ENCODE peak calls at places on chromosomes 13 and 19, in seven cellular contexts. U, Q, K, I, H, D and Y are unnamed samples. For H3K9me3, the result is how much of the 10 kb centered on the place peaks cover.

GRCh38 chr19:34173145-34173956 is 1.0 kb downstream of the LSM14A start:
- DNase-seq in U (peak), Q (peak), K (peak), I (peak), H (peak), D (peak), Y (peak)

GRCh38 chr13:45833663-45834062 is 17.9 kb downstream of the SIAH3 start:
- DNase-seq in U (peak), Q (peak), K (no peak), I (peak), H (peak), D (no peak), Y (no peak)

GRCh38 chr13:109919715-109920375 is 133.5 kb upstream of the IRS2 start:
- DNase-seq in U (no peak), Q (peak), K (no peak), I (peak), H (peak), D (no peak), Y (no peak)

GRCh38 chr19:33450689-33451088 is 70.9 kb downstream of the PEPD start:
- DNase-seq in U (no peak), Q (no peak), K (no peak), I (no peak), H (no peak), D (no peak), Y (no peak)

GRCh38 chr13:23558675-23559536 is 11.3 kb upstream of the TNFRSF19 start:
- DNase-seq in U (peak), Q (peak), K (no peak), I (peak), H (peak), D (no peak), Y (no peak)

GRCh38 chr19:10112895-10113591 is 1.6 kb downstream of the P2RY11 start:
- DNase-seq in U (no peak), Q (peak), K (peak), I (no peak), H (peak), D (peak), Y (peak)

GRCh38 chr13:106161186-106161585 is 374.3 kb downstream of the EFNB2 start:
- DNase-seq in U (no peak), Q (no peak), K (no peak), I (no peak), H (no peak), D (no peak), Y (no peak)

GRCh38 chr13:112213467-112214245 is 146.7 kb downstream of the SOX1 start:
- DNase-seq in U (no peak), Q (peak), K (no peak), I (no peak), H (no peak), D (no peak), Y (no peak)

GRCh38 chr13:43284162-43284561 is 260.8 kb downstream of the DNAJC15 start:
- DNase-seq in U (peak), Q (peak), K (no peak), I (peak), H (peak), D (no peak), Y (no peak)

GRCh38 chr19:5892772-5893275 is 10.8 kb downstream of the NDUFA11 start:
- DNase-seq in U (no peak), Q (no peak), K (no peak), I (no peak), H (no peak), D (no peak), Y (no peak)

GRCh38 chr19:55000761-55001160 is 34.6 kb downstream of the NLRP2 start:
- DNase-seq in U (peak), Q (no peak), K (no peak), I (no peak), H (no peak), D (no peak), Y (no peak)

GRCh38 chr19:4878491-4878968 is 11.1 kb upstream of the PLIN3 start:
- DNase-seq in U (no peak), Q (no peak), K (peak), I (no peak), H (no peak), D (no peak), Y (no peak)

GRCh38 chr19:7850975-7851622 is 21.1 kb downstream of the EVI5L start:
- DNase-seq in U (no peak), Q (no peak), K (no peak), I (no peak), H (no peak), D (no peak), Y (no peak)

GRCh38 chr13:48311223-48311622 is 7.7 kb downstream of the RB1 start:
- DNase-seq in U (no peak), Q (no peak), K (no peak), I (no peak), H (no peak), D (no peak), Y (no peak)

GRCh38 chr13:99053636-99054233 is 75.9 kb upstream of the DOCK9 start:
- DNase-seq in U (no peak), Q (no peak), K (peak), I (no peak), H (no peak), D (no peak), Y (no peak)

GRCh38 chr13:80133631-80134083 is 207.3 kb downstream of the SPRY2 start:
- DNase-seq in U (no peak), Q (no peak), K (no peak), I (no peak), H (no peak), D (no peak), Y (no peak)

GRCh38 chr13:108342369-108343289 is 73.1 kb downstream of the TNFSF13B start:
- DNase-seq in U (peak), Q (peak), K (peak), I (peak), H (peak), D (peak), Y (no peak)

GRCh38 chr13:110912651-110913051 is 2.2 kb downstream of the ANKRD10 start:
- DNase-seq in U (no peak), Q (peak), K (peak), I (peak), H (peak), D (no peak), Y (peak)

GRCh38 chr19:1122021-1122971 is 18.5 kb downstream of the GPX4 start:
- DNase-seq in U (no peak), Q (no peak), K (no peak), I (no peak), H (no peak), D (no peak), Y (no peak)

GRCh38 chr19:49929121-49929610 is at the start of the genes ATF5 and NUP62:
- DNase-seq in U (peak), Q (peak), K (peak), I (peak), H (peak), D (peak), Y (peak)

GRCh38 chr13:22201395-22201794 is 530.5 kb downstream of the FGF9 start:
- DNase-seq in U (no peak), Q (no peak), K (no peak), I (no peak), H (no peak), D (no peak), Y (no peak)

GRCh38 chr13:39510296-39510695 is 92.7 kb downstream of the LHFPL6 start:
- DNase-seq in U (peak), Q (no peak), K (no peak), I (no peak), H (no peak), D (no peak), Y (no peak)

GRCh38 chr19:38234615-38235014 is 10.6 kb upstream of the DPF1 start:
- DNase-seq in U (no peak), Q (peak), K (no peak), I (no peak), H (no peak), D (no peak), Y (no peak)

GRCh38 chr13:99442273-99442895 is 58.9 kb upstream of the TM9SF2 start:
- DNase-seq in U (peak), Q (peak), K (peak), I (no peak), H (peak), D (peak), Y (peak)

GRCh38 chr13:97224544-97225324 is 2.6 kb downstream of the MBNL2 start:
- DNase-seq in U (peak), Q (peak), K (no peak), I (peak), H (peak), D (no peak), Y (no peak)

GRCh38 chr19:3975144-3975543 is 4.2 kb upstream of the DAPK3 start:
- DNase-seq in U (no peak), Q (no peak), K (no peak), I (no peak), H (no peak), D (no peak), Y (peak)

GRCh38 chr19:45472557-45473365 is 5.0 kb downstream of the FOSB start:
- DNase-seq in U (no peak), Q (no peak), K (peak), I (no peak), H (peak), D (no peak), Y (peak)

GRCh38 chr13:81493144-81493543 is 1152.2 kb upstream of the SPRY2 start:
- DNase-seq in U (no peak), Q (no peak), K (no peak), I (no peak), H (no peak), D (no peak), Y (no peak)

GRCh38 chr13:49435992-49436391 is 7.9 kb downstream of the CAB39L start:
- DNase-seq in U (no peak), Q (no peak), K (no peak), I (peak), H (peak), D (no peak), Y (no peak)

GRCh38 chr19:7862413-7862951 is 11.7 kb downstream of the PRR36 start:
- DNase-seq in U (no peak), Q (no peak), K (peak), I (no peak), H (peak), D (peak), Y (peak)

GRCh38 chr19:45471116-45471865 is 3.5 kb downstream of the FOSB start:
- DNase-seq in U (no peak), Q (no peak), K (no peak), I (no peak), H (peak), D (no peak), Y (no peak)

GRCh38 chr13:31209172-31209818 is 9.5 kb downstream of the B3GLCT start:
- DNase-seq in U (no peak), Q (no peak), K (peak), I (peak), H (no peak), D (no peak), Y (peak)

DNA sequence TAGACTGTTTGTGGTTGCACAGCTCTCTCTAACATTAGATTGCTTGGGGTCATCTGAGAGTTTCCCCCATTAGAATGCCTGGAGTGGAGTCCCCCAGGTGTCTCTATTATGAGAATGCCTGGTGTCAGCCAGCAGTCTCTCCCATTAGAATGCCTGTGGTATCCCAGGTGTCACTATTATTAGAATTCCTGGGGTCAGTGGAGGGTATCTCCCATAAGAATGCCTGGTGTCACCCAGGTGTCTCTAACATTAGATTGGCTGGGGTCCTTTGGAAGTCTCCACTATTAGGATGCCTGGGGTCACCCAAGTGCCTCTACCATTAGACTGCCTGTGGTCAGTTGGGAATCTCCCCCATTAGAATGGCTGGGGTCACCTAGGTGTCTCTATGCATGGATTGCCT is 1495.1 kb downstream of the UQCRFS1 start:
- DNase-seq in U (no peak), Q (no peak), K (no peak), I (no peak), H (no peak), D (no peak), Y (no peak)
- H3K9me3 ChIP-seq in U (under half), Q (under half), K (under half), I (under half), H (under half), D (under half), Y (half or more)

DNA sequence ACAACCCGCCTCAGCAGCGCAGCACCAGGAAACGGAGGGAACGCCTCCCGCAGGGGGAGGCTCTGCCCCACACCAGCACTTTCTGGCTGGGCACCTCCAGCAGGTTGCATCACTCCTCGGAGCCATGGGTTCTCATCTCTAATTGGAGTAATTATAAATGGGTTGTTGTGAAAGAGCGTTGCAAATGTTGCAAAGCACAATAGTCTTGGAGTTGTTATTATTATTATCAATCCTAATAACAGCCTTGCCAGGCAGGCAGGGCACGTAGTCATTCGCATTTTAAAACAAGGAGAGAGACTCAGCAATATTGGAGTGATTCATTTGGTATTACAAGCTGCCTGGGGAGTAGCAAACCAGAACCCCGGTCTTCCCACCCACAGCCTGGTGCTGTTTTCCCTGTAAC is 108.6 kb upstream of the GJB6 start:
- DNase-seq in U (peak), Q (no peak), K (no peak), I (no peak), H (no peak), D (no peak), Y (peak)
- H3K9ac ChIP-seq in U (no peak), Q (no peak), K (no peak), I (no peak), H (peak), D (no peak), Y (no peak)

GRCh38 chr13:26485786-26486185 is 71.7 kb upstream of the WASF3 start:
- DNase-seq in U (no peak), Q (no peak), K (no peak), I (no peak), H (no peak), D (no peak), Y (peak)
- H3K9me3 ChIP-seq in U (under half), Q (under half), K (under half), I (under half), H (under half), D (under half), Y (under half)

GRCh38 chr19:2548966-2549365 is 73.0 kb downstream of the GADD45B start:
- DNase-seq in U (no peak), Q (no peak), K (no peak), I (no peak), H (no peak), D (no peak), Y (no peak)

GRCh38 chr19:2547721-2548120 is 71.8 kb downstream of the GADD45B start:
- DNase-seq in U (no peak), Q (no peak), K (no peak), I (no peak), H (no peak), D (no peak), Y (peak)

GRCh38 chr19:2547033-2547680 is 71.2 kb downstream of the GADD45B start:
- DNase-seq in U (no peak), Q (no peak), K (no peak), I (no peak), H (no peak), D (no peak), Y (peak)

GRCh38 chr19:2544576-2545415 is 68.9 kb downstream of the GADD45B start:
- DNase-seq in U (no peak), Q (no peak), K (no peak), I (no peak), H (no peak), D (peak), Y (no peak)

GRCh38 chr19:2546128-2547032 is 70.5 kb downstream of the GADD45B start:
- DNase-seq in U (no peak), Q (no peak), K (peak), I (peak), H (no peak), D (no peak), Y (peak)
- H3K9ac ChIP-seq in U (no peak), Q (no peak), K (no peak), I (peak), H (no peak), D (no peak), Y (no peak)

DNA sequence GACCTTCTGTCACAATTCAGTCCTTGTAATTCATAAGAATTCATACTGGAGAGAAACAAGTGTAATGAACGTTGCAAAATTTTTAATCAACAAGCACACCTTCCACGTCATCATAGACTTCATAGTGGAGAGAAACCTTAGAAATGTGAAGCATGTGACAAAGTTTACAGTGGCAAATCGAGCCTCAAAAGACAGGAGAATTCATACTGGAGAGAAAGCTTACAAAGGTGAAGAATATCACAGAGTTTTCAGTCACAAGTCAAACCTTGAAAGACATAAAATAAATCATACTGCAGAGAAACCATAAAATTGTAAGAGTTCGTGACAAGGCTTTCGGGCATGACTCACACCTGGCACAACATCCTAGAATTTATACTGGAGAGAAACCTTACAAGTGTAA is 24.6 kb downstream of the ZNF813 start:
- DNase-seq in U (no peak), Q (no peak), K (no peak), I (no peak), H (no peak), D (no peak), Y (no peak)
- H3K9me3 ChIP-seq in U (half or more), Q (under half), K (under half), I (under half), H (half or more), D (under half), Y (half or more)

GRCh38 chr19:47094557-47095517 is 18.7 kb downstream of the ZC3H4 start:
- DNase-seq in U (no peak), Q (no peak), K (no peak), I (peak), H (no peak), D (no peak), Y (peak)
- H3K9ac ChIP-seq in U (no peak), Q (no peak), K (peak), I (peak), H (peak), D (no peak), Y (no peak)

GRCh38 chr19:15919243-15919642 is 15.1 kb downstream of the CYP4F11 start:
- DNase-seq in U (no peak), Q (no peak), K (no peak), I (no peak), H (no peak), D (no peak), Y (no peak)

GRCh38 chr19:15926484-15926883 is 7.8 kb downstream of the CYP4F11 start:
- DNase-seq in U (no peak), Q (no peak), K (no peak), I (no peak), H (no peak), D (no peak), Y (no peak)

GRCh38 chr19:15928321-15928720 is 6.0 kb downstream of the CYP4F11 start:
- DNase-seq in U (no peak), Q (no peak), K (no peak), I (no peak), H (no peak), D (no peak), Y (no peak)

GRCh38 chr19:15922021-15922420 is 12.3 kb downstream of the CYP4F11 start:
- DNase-seq in U (no peak), Q (no peak), K (no peak), I (no peak), H (no peak), D (no peak), Y (no peak)

DNA sequence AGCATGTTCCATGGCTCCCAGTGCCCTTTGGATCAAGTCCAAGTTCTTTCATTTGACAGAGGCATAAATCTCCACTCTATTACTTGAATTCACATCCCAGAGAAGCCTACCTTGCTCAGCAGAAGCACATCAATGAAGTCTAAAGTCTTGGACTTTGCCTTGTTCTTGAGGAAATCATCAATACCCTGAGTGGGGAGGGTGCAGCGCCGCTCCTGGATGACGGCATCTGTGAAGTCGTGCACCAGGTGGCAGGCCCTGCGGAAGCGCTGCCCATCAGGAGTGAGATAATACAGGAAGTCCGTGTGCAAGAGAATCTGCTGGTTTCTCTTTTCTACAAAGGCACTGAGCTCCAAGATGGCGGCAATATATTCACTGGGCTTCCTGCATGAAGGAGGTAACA is 10.6 kb downstream of the CYP4F11 start:
- DNase-seq in U (no peak), Q (no peak), K (no peak), I (no peak), H (no peak), D (no peak), Y (no peak)
- H3K9me3 ChIP-seq in U (under half), Q (under half), K (under half), I (under half), H (under half), D (under half), Y (under half)

DNA sequence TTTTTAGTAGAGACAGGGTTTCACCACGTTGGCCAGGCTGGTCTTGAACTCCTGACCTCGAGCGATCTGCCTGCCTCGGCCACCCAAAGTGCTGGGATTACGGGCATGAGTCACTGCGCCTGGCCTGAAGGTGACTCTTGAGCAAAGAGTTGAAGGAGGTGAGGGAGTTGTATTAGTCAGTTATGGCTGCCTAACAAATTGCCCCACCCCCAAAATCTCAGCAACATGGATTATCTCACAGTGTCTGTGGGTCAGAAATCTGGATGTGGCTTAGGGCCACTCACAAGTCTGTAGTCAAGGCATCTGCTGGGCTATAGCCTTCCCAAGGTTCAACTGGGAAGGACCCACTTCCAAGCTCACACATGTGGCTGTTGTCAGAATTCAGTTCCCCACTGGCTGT is 52.8 kb upstream of the ADGRE5 start:
- DNase-seq in U (no peak), Q (no peak), K (no peak), I (no peak), H (no peak), D (no peak), Y (no peak)
- H3K9ac ChIP-seq in U (no peak), Q (no peak), K (no peak), I (no peak), H (no peak), D (no peak), Y (no peak)

DNA sequence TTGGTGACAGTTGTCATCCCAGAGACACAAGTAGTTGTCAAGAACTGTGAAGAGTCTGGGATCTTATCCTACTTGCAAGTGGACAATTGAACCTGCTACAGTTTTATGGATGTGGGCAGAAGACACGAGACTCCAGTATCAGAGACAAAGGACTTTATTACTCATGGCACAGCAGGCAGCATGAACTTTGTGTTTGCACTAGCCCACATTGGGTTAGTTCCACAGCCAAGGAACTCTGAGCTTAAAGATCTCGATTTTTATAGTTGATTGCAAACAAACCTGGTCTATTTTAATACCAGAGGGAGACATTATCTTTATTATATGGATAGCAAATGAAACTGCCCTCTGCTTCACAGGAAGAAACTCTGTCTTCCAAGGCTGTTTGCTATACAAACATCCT is 16.0 kb upstream of the TPM4 start:
- DNase-seq in U (no peak), Q (no peak), K (no peak), I (no peak), H (no peak), D (no peak), Y (no peak)
- H3K9me3 ChIP-seq in U (under half), Q (under half), K (under half), I (under half), H (under half), D (under half), Y (under half)